ENCODE peak calls at places on chromosomes 12 and 14, in six cellular contexts. T is CD8-positive, alpha-beta T cell; K is K562; P is uterus; W is stomach; X is neural progenitor cell. L is an unnamed sample. For H3K4me1, the result is how much of the 10 kb centered on the place peaks cover.

GRCh38 chr12:112599871-112600270 is 181.1 kb downstream of the PTPN11 start:
- DNase-seq in K (no peak), P (no peak), T (no peak), X (no peak), W (no peak), L (peak)

GRCh38 chr14:104930526-104931322 is 6.0 kb downstream of the PLD4 start:
- DNase-seq in W (no peak), P (no peak), X (no peak), K (no peak), T (no peak), L (no peak)

GRCh38 chr12:115335048-115335447 is 651.1 kb upstream of the TBX3 start:
- DNase-seq in W (no peak), P (no peak), T (no peak), K (no peak), X (no peak), L (no peak)

GRCh38 chr12:29148065-29148957 is 767 bp upstream of the FAR2 start:
- DNase-seq in W (no peak), T (no peak), K (peak), P (peak), X (peak), L (no peak)

GRCh38 chr12:59040651-59041050 is 120.3 kb upstream of the LRIG3 start:
- DNase-seq in P (no peak), W (no peak), X (peak), T (no peak), K (no peak), L (no peak)

GRCh38 chr12:69821441-69822204 is 3.4 kb upstream of the MYRFL start:
- DNase-seq in X (no peak), P (no peak), W (no peak), T (no peak), K (peak), L (peak)

GRCh38 chr12:43733687-43734086 is 24.9 kb downstream of the PUS7L start:
- DNase-seq in T (no peak), W (no peak), K (no peak), X (no peak), P (no peak), L (no peak)

GRCh38 chr12:27870939-27871338 is 90.9 kb upstream of the MANSC4 start:
- DNase-seq in W (no peak), X (no peak), T (no peak), P (no peak), K (no peak), L (peak)

GRCh38 chr14:96270565-96271420 is 14.8 kb downstream of the BDKRB1 start:
- DNase-seq in W (no peak), T (no peak), P (no peak), K (no peak), X (no peak), L (no peak)

GRCh38 chr14:35368583-35368982 is 36.0 kb downstream of the NFKBIA start:
- DNase-seq in P (no peak), X (no peak), T (no peak), K (no peak), W (no peak), L (peak)

GRCh38 chr14:96204151-96205058 is at the start of gene BDKRB2:
- DNase-seq in K (no peak), X (peak), T (no peak), P (peak), W (peak), L (peak)

GRCh38 chr12:67515679-67516363 is 132.7 kb upstream of the DYRK2 start:
- DNase-seq in P (no peak), W (peak), T (peak), K (no peak), X (no peak), L (no peak)

GRCh38 chr12:851913-852312 is 97.6 kb downstream of the RAD52 start:
- DNase-seq in P (no peak), X (no peak), T (no peak), W (no peak), K (no peak), L (peak)

GRCh38 chr12:52439845-52440244 is 5.7 kb upstream of the KRT75 start:
- DNase-seq in T (no peak), W (no peak), P (no peak), X (no peak), K (no peak), L (no peak)

GRCh38 chr12:132559652-132560420 is 50.5 kb downstream of the LRCOL1 start:
- DNase-seq in T (no peak), P (no peak), W (peak), X (peak), K (peak), L (peak)

GRCh38 chr14:90726656-90727055 is 89.6 kb downstream of the TTC7B start:
- DNase-seq in W (peak), X (peak), P (peak), K (no peak), T (no peak), L (peak)

GRCh38 chr14:59897757-59898383 is 22.1 kb upstream of the LRRC9 start:
- DNase-seq in X (peak), K (peak), W (peak), T (no peak), P (no peak), L (peak)

GRCh38 chr12:109759076-109759420 is 45.4 kb downstream of the FAM222A start:
- DNase-seq in W (peak), X (no peak), T (no peak), P (peak), K (no peak), L (no peak)

GRCh38 chr12:26701604-26702215 is 131.3 kb downstream of the ITPR2 start:
- DNase-seq in T (no peak), P (no peak), W (no peak), X (peak), K (no peak), L (peak)

GRCh38 chr12:106736051-106736957 is 38.2 kb upstream of the RIC8B start:
- DNase-seq in W (no peak), P (no peak), K (no peak), T (no peak), X (no peak), L (no peak)

GRCh38 chr14:66610154-66610563 is 102.2 kb downstream of the GPHN start:
- DNase-seq in X (peak), P (no peak), T (no peak), W (no peak), K (peak), L (no peak)

GRCh38 chr14:92122351-92122677 is 545 bp downstream of the CPSF2 start:
- DNase-seq in K (peak), T (no peak), X (peak), P (peak), W (no peak), L (peak)

GRCh38 chr12:21891763-21892217 is 49.4 kb downstream of the ABCC9 start:
- DNase-seq in X (no peak), K (no peak), W (no peak), P (peak), T (no peak), L (peak)

GRCh38 chr14:30966415-30967363 is 58.8 kb upstream of the AP4S1 start:
- DNase-seq in K (peak), W (no peak), T (no peak), X (no peak), P (no peak), L (no peak)

GRCh38 chr12:117876492-117876816 is 92.3 kb downstream of the KSR2 start:
- DNase-seq in P (no peak), K (no peak), T (no peak), X (no peak), W (no peak), L (no peak)

GRCh38 chr12:106455100-106455499 is 97.6 kb downstream of the POLR3B start:
- DNase-seq in P (no peak), W (no peak), X (no peak), T (no peak), K (no peak), L (no peak)

GRCh38 chr12:123076604-123077297 is 74.1 kb downstream of the PITPNM2 start:
- DNase-seq in T (peak), K (no peak), X (no peak), P (no peak), W (no peak), L (no peak)

GRCh38 chr12:104182144-104182543 is 33.4 kb upstream of the TXNRD1 start:
- DNase-seq in K (no peak), X (no peak), T (no peak), P (peak), W (peak), L (peak)

GRCh38 chr12:110689601-110690430 is 901 bp upstream of the HVCN1 start:
- DNase-seq in X (peak), W (peak), T (peak), K (peak), P (peak), L (peak)

GRCh38 chr12:4572670-4573069 is 10.7 kb downstream of the DYRK4 start:
- DNase-seq in X (no peak), W (no peak), T (no peak), P (no peak), K (peak), L (no peak)

GRCh38 chr14:58862421-58862820 is 224.7 kb downstream of the DACT1 start:
- DNase-seq in P (no peak), X (no peak), K (no peak), T (no peak), W (no peak), L (no peak)

GRCh38 chr12:52575256-52575655 is 1.6 kb upstream of the KRT74 start:
- DNase-seq in K (no peak), T (no peak), W (no peak), X (no peak), P (no peak), L (no peak)

GRCh38 chr14:68886109-68886434 is 93.0 kb downstream of the ACTN1 start:
- DNase-seq in W (no peak), K (no peak), T (no peak), P (no peak), X (no peak), L (peak)

GRCh38 chr14:52609445-52610044 is 56.9 kb downstream of the GPR137C start:
- DNase-seq in X (peak), W (no peak), T (no peak), P (no peak), K (peak), L (no peak)

GRCh38 chr12:20350495-20350894 is 17.8 kb upstream of the PDE3A start:
- DNase-seq in K (no peak), T (no peak), P (no peak), X (no peak), W (no peak), L (peak)

GRCh38 chr14:22549981-22550670 is 38.9 kb downstream of the DAD1 start:
- DNase-seq in T (no peak), P (no peak), K (no peak), X (no peak), W (no peak), L (no peak)

GRCh38 chr14:38208825-38209562 is 1.3 kb downstream of the SSTR1 start:
- DNase-seq in W (peak), K (no peak), X (peak), T (no peak), P (no peak), L (peak)

GRCh38 chr14:38209572-38210159 is 2.0 kb downstream of the SSTR1 start:
- DNase-seq in W (peak), X (no peak), K (no peak), T (no peak), P (no peak), L (peak)

GRCh38 chr14:38211258-38211735 is 3.6 kb downstream of the SSTR1 start:
- DNase-seq in P (no peak), W (no peak), K (no peak), T (no peak), X (peak), L (peak)

GRCh38 chr14:38210587-38211257 is 3.0 kb downstream of the SSTR1 start:
- DNase-seq in X (peak), T (no peak), W (peak), K (no peak), P (no peak), L (peak)

DNA sequence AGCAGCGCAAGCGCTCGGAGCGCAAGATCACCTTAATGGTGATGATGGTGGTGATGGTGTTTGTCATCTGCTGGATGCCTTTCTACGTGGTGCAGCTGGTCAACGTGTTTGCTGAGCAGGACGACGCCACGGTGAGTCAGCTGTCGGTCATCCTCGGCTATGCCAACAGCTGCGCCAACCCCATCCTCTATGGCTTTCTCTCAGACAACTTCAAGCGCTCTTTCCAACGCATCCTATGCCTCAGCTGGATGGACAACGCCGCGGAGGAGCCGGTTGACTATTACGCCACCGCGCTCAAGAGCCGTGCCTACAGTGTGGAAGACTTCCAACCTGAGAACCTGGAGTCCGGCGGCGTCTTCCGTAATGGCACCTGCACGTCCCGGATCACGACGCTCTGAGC is 2.5 kb downstream of the SSTR1 start:
- DNase-seq in X (no peak), K (no peak), P (no peak), W (peak), T (no peak), L (no peak)
- H3K4me1 ChIP-seq in X (under half), K (under half), P (under half), W (under half), T (under half), L (under half)

GRCh38 chr12:120196363-120196762 is 1.8 kb upstream of the GCN1 start:
- DNase-seq in W (no peak), X (no peak), K (no peak), P (no peak), T (no peak), L (no peak)
- H3K27ac ChIP-seq in W (peak), X (no peak), K (peak), P (no peak), T (no peak), L (no peak)

DNA sequence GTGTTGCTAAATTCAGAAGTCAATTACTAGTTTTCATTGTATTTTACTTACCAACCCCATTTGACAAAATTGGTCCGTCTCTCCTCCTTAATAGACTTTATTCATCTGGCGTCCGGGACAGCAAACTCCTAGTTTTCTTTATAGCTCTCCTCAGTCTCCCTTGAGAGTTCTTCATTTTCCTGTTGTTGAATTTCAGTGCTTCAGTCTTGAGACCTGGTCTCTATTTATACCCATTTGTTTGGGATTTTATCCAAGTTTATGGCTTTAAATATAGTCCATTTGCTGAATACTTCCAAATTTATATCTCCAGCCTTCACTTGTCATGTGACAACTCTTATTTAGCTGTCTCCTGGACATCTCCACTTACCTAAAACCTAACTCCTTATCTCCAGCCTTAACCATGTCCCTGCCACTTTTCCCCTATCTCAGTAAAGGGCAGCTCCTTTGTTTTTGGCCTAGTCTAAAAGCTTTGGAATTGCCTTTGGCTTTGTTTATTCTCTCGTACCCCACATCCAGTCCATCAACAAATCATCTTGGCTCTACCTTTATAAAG is 23.5 kb downstream of the KTN1 start:
- DNase-seq in P (no peak), K (no peak), W (no peak), X (no peak), T (no peak), L (no peak)
- H3K4me1 ChIP-seq in P (under half), K (under half), W (half or more), X (under half), T (under half), L (under half)

GRCh38 chr14:71381814-71382213 is 474.6 kb downstream of the PCNX1 start:
- DNase-seq in P (no peak), X (no peak), T (no peak), K (no peak), W (no peak), L (no peak)

GRCh38 chr14:71382315-71382714 is 475.1 kb downstream of the PCNX1 start:
- DNase-seq in P (no peak), K (no peak), W (no peak), X (no peak), T (no peak), L (no peak)

GRCh38 chr14:71377099-71377498 is 469.8 kb downstream of the PCNX1 start:
- DNase-seq in K (no peak), T (no peak), W (no peak), X (no peak), P (no peak), L (no peak)

GRCh38 chr14:71383510-71383909 is 476.3 kb downstream of the PCNX1 start:
- DNase-seq in W (no peak), K (no peak), T (no peak), P (no peak), X (no peak), L (no peak)

GRCh38 chr14:71380271-71380670 is 473.0 kb downstream of the PCNX1 start:
- DNase-seq in P (no peak), T (no peak), K (no peak), W (no peak), X (no peak), L (peak)
- H3K27ac ChIP-seq in P (no peak), T (no peak), K (no peak), W (no peak), X (no peak), L (peak)

GRCh38 chr12:46388427-46388992 is 15.9 kb upstream of the SLC38A2 start:
- DNase-seq in X (no peak), P (no peak), W (no peak), K (no peak), T (no peak), L (peak)
- H3K4me1 ChIP-seq in X (under half), P (under half), W (half or more), K (under half), T (under half), L (under half)

GRCh38 chr12:48958049-48958388 is 732 bp upstream of the ARF3 start:
- DNase-seq in W (no peak), T (no peak), P (no peak), X (no peak), K (no peak), L (no peak)

GRCh38 chr12:48957141-48958048 is at the start of gene ARF3:
- DNase-seq in X (peak), T (peak), W (peak), K (peak), P (peak), L (peak)

GRCh38 chr12:48961801-48962200 is 4.5 kb upstream of the ARF3 start:
- DNase-seq in X (no peak), P (no peak), K (no peak), W (no peak), T (no peak), L (no peak)

GRCh38 chr12:48961331-48961730 is 4.0 kb upstream of the ARF3 start:
- DNase-seq in T (no peak), P (no peak), K (no peak), X (no peak), W (no peak), L (no peak)

GRCh38 chr12:48960834-48961233 is 3.5 kb upstream of the ARF3 start:
- DNase-seq in X (no peak), W (no peak), P (no peak), K (no peak), T (no peak), L (no peak)
- H3K27ac ChIP-seq in X (no peak), W (no peak), P (no peak), K (no peak), T (no peak), L (no peak)

L was measured in cardiac muscle cell.